ENCODE peak calls at places on chromosomes 6 and 20, in nine cellular contexts. G, R, Q, E, T, S, Y, I and C are unnamed samples.
A peak's percentile ranks its signal among the peaks of the same experiment; 100 is the strongest.

GRCh38 chr6:137341721-137342195 is 122.6 kb upstream of the IFNGR1 start:
- DNase-seq in G (peak; percentile 66), R (peak; percentile 17), Q (no peak), E (peak; percentile 82), T (peak; percentile 16), S (peak; percentile 10), Y (no peak), I (peak; percentile 51), C (no peak)

GRCh38 chr6:25215881-25216280 is 63.3 kb upstream of the CARMIL1 start:
- DNase-seq in G (no peak), R (no peak), Q (no peak), E (no peak), T (no peak), S (peak; percentile 30), Y (no peak), I (no peak), C (no peak)

GRCh38 chr6:4446982-4447381 is 311.6 kb upstream of the ECI2 start:
- DNase-seq in G (no peak), R (no peak), Q (no peak), E (no peak), T (no peak), S (peak; percentile 96), Y (no peak), I (peak; percentile 88), C (no peak)

GRCh38 chr6:2990179-2990931 is 9.3 kb upstream of the NQO2 start:
- DNase-seq in G (peak; percentile 32), R (no peak), Q (no peak), E (no peak), T (no peak), S (peak; percentile 64), Y (no peak), I (peak; percentile 60), C (no peak)

GRCh38 chr6:104983776-104984175 is 26.9 kb downstream of the LIN28B start:
- DNase-seq in G (no peak), R (no peak), Q (no peak), E (no peak), T (no peak), S (no peak), Y (no peak), I (no peak), C (no peak)

GRCh38 chr20:50886184-50886790 is 45.0 kb downstream of the ADNP start:
- DNase-seq in G (no peak), R (no peak), Q (no peak), E (no peak), T (no peak), S (no peak), Y (no peak), I (no peak), C (no peak)

GRCh38 chr20:35000922-35001595 is 45.4 kb downstream of the MYH7B start:
- DNase-seq in G (no peak), R (peak; percentile 13), Q (no peak), E (no peak), T (no peak), S (no peak), Y (no peak), I (no peak), C (no peak)

GRCh38 chr6:4661391-4661790 is 114.8 kb upstream of the CDYL start:
- DNase-seq in G (no peak), R (no peak), Q (no peak), E (no peak), T (no peak), S (no peak), Y (no peak), I (no peak), C (no peak)

GRCh38 chr6:14713008-14713452 is 532.8 kb upstream of the JARID2 start:
- DNase-seq in G (peak; percentile 57), R (peak; percentile 65), Q (no peak), E (no peak), T (peak; percentile 63), S (peak; percentile 80), Y (no peak), I (peak; percentile 81), C (no peak)

GRCh38 chr6:21634582-21634981 is 41.0 kb downstream of the SOX4 start:
- DNase-seq in G (no peak), R (no peak), Q (no peak), E (no peak), T (no peak), S (peak; percentile 98), Y (no peak), I (peak; percentile 94), C (peak; percentile 15)

GRCh38 chr6:51562198-51562597 is 525.2 kb downstream of the PKHD1 start:
- DNase-seq in G (no peak), R (no peak), Q (no peak), E (no peak), T (no peak), S (no peak), Y (no peak), I (no peak), C (no peak)

GRCh38 chr6:119326291-119327005 is 23.1 kb downstream of the MAN1A1 start:
- DNase-seq in G (no peak), R (no peak), Q (no peak), E (no peak), T (no peak), S (no peak), Y (no peak), I (no peak), C (no peak)

GRCh38 chr6:16723833-16724232 is 37.4 kb downstream of the ATXN1 start:
- DNase-seq in G (no peak), R (no peak), Q (peak; percentile 38), E (no peak), T (no peak), S (peak; percentile 95), Y (no peak), I (peak; percentile 88), C (no peak)

GRCh38 chr6:127618729-127619128 is 41.8 kb downstream of the C6orf58 start:
- DNase-seq in G (no peak), R (no peak), Q (no peak), E (no peak), T (no peak), S (peak; percentile 3), Y (no peak), I (no peak), C (no peak)

GRCh38 chr20:11204926-11205768 is 531.3 kb upstream of the JAG1 start:
- DNase-seq in G (peak; percentile 22), R (peak; percentile 30), Q (peak; percentile 38), E (peak; percentile 72), T (peak; percentile 67), S (peak; percentile 86), Y (no peak), I (peak; percentile 81), C (peak; percentile 22)